ENCODE peak calls at places on chromosomes 11 and 22, in ten cellular contexts. V is progenitor cell of endocrine pancreas; O is RPMI7951; X is psoas muscle; F is stimulated activated CD8-positive, alpha-beta memory T cell treated with anti-CD3 and anti-CD28 coated beads, Interleukin-7, amount 100 ng/mL, for 1 hour; E is putamen; Z is mucosa of gallbladder; J is AG10803; L is cardiac muscle cell; Q is effector memory CD4-positive, alpha-beta T cell. G is an unnamed sample.

GRCh38 chr11:76119779-76120178 is 86.5 kb downstream of the WNT11 start:
- DNase-seq in J (no peak), V (no peak), L (no peak), O (no peak), Q (no peak), F (no peak), X (no peak), Z (no peak), E (no peak), G (no peak)

GRCh38 chr11:17693531-17693930 is 25.8 kb upstream of the MYOD1 start:
- DNase-seq in Q (no peak), F (no peak), X (no peak), V (no peak), E (no peak), L (no peak), J (no peak), Z (no peak), O (no peak), G (no peak)

GRCh38 chr11:27453701-27454100 is 18.9 kb downstream of the LGR4 start:
- DNase-seq in V (no peak), J (no peak), F (no peak), Z (no peak), O (no peak), X (no peak), Q (no peak), E (no peak), L (no peak), G (no peak)

GRCh38 chr11:109062445-109062844 is 359.5 kb upstream of the C11orf87 start:
- DNase-seq in E (no peak), L (peak), Q (no peak), F (no peak), V (no peak), X (no peak), O (no peak), J (peak), Z (no peak), G (no peak)

GRCh38 chr11:92380882-92381281 is 156.3 kb downstream of the FAT3 start:
- DNase-seq in J (peak), Q (no peak), O (peak), E (no peak), X (no peak), Z (no peak), F (no peak), V (no peak), L (peak), G (no peak)

GRCh38 chr11:29171350-29171950 is 845.4 kb downstream of the KCNA4 start:
- DNase-seq in E (no peak), J (peak), L (no peak), X (no peak), V (no peak), Z (no peak), Q (no peak), O (peak), F (no peak), G (no peak)

GRCh38 chr11:2827256-2827655 is 58.3 kb downstream of the CDKN1C start:
- DNase-seq in J (no peak), Z (no peak), E (no peak), X (peak), V (no peak), Q (no peak), F (no peak), O (no peak), L (peak), G (no peak)

GRCh38 chr22:50074056-50074455 is 11.2 kb downstream of the MLC1 start:
- DNase-seq in V (no peak), J (no peak), E (no peak), O (no peak), Z (no peak), L (no peak), X (no peak), Q (no peak), F (no peak), G (no peak)

GRCh38 chr22:38016182-38017078 is 32.1 kb upstream of the SOX10 start:
- DNase-seq in X (no peak), Z (peak), O (peak), F (no peak), J (peak), Q (no peak), V (no peak), E (peak), L (peak), G (no peak)

GRCh38 chr22:37996079-37996478 is 11.7 kb upstream of the SOX10 start:
- DNase-seq in Z (no peak), E (no peak), J (no peak), O (peak), L (no peak), V (no peak), F (no peak), Q (no peak), X (no peak), G (no peak)

GRCh38 chr22:44133901-44134511 is 46.7 kb upstream of the PARVG start:
- DNase-seq in Q (no peak), Z (peak), F (no peak), E (peak), L (peak), J (no peak), V (no peak), X (peak), O (no peak), G (no peak)

GRCh38 chr11:69453151-69453550 is 28.3 kb upstream of the LINC01488 start:
- DNase-seq in E (no peak), X (no peak), F (no peak), O (no peak), J (no peak), V (no peak), Z (no peak), L (no peak), Q (no peak), G (no peak)

GRCh38 chr11:70034740-70035365 is 43.3 kb upstream of the ANO1 start:
- DNase-seq in Q (no peak), F (no peak), L (no peak), J (no peak), X (no peak), E (no peak), V (no peak), O (no peak), Z (peak), G (no peak)

GRCh38 chr11:61010466-61011238 is 39.2 kb downstream of the CD6 start:
- DNase-seq in E (no peak), V (no peak), Z (no peak), F (no peak), X (no peak), L (no peak), Q (no peak), O (no peak), J (no peak), G (no peak)

GRCh38 chr22:43160497-43161126 is 9.3 kb downstream of the TSPO start:
- DNase-seq in O (no peak), J (no peak), X (no peak), V (no peak), Q (no peak), Z (no peak), E (no peak), F (no peak), L (no peak), G (no peak)

GRCh38 chr22:48436201-48436931 is 1391.3 kb downstream of the BRD1 start:
- DNase-seq in E (no peak), J (no peak), V (no peak), Q (no peak), X (no peak), F (no peak), L (no peak), O (no peak), Z (no peak), G (no peak)

GRCh38 chr11:96484361-96484760 is 94.5 kb downstream of the JRKL start:
- DNase-seq in V (no peak), Q (no peak), Z (no peak), J (no peak), F (no peak), O (no peak), X (no peak), L (no peak), E (no peak), G (no peak)